ENCODE peak calls at places on chromosomes 4 and X, in seven cellular contexts. One of them, this sample, is unnamed.

GRCh38 chr4:4334798-4335520 is 44.9 kb downstream of the ZBTB49 start:
- DNase-seq in cardiac fibroblast: peak; percentile 62
- DNase-seq in tibial artery: no peak
- DNase-seq in nephron progenitor cell: peak; percentile 69
- DNase-seq in stimulated activated naive CD4-positive, alpha-beta T cell treated with Interleukin-2 at 50 U/mL for 16 hours: peak; percentile 66
- DNase-seq in stimulated activated CD4-positive, alpha-beta T cell treated with anti-CD3 and anti-CD28 coated beads, Interleukin-12 subunit alpha, Interleukin-12 subunit beta, amount 100 ng/mL, for 4 hours: peak; percentile 65
- DNase-seq in astrocyte of the cerebellum: peak; percentile 4
- DNase-seq in this sample: peak; percentile 68

GRCh38 chrX:115579327-115579726 is 18.4 kb downstream of the PLS3 start:
- DNase-seq in cardiac fibroblast: no peak
- DNase-seq in tibial artery: no peak
- DNase-seq in nephron progenitor cell: no peak
- DNase-seq in stimulated activated naive CD4-positive, alpha-beta T cell treated with Interleukin-2 at 50 U/mL for 16 hours: no peak
- DNase-seq in stimulated activated CD4-positive, alpha-beta T cell treated with anti-CD3 and anti-CD28 coated beads, Interleukin-12 subunit alpha, Interleukin-12 subunit beta, amount 100 ng/mL, for 4 hours: no peak
- DNase-seq in astrocyte of the cerebellum: no peak
- DNase-seq in this sample: no peak

GRCh38 chr4:13484749-13485345 is 707 bp upstream of the RAB28 start:
- DNase-seq in cardiac fibroblast: peak; percentile 55
- DNase-seq in tibial artery: no peak
- DNase-seq in nephron progenitor cell: no peak
- DNase-seq in stimulated activated naive CD4-positive, alpha-beta T cell treated with Interleukin-2 at 50 U/mL for 16 hours: no peak
- DNase-seq in stimulated activated CD4-positive, alpha-beta T cell treated with anti-CD3 and anti-CD28 coated beads, Interleukin-12 subunit alpha, Interleukin-12 subunit beta, amount 100 ng/mL, for 4 hours: no peak
- DNase-seq in astrocyte of the cerebellum: no peak
- DNase-seq in this sample: peak; percentile 57

GRCh38 chr4:161256716-161257115 is 907.1 kb downstream of the FSTL5 start:
- DNase-seq in cardiac fibroblast: no peak
- DNase-seq in tibial artery: no peak
- DNase-seq in nephron progenitor cell: no peak
- DNase-seq in stimulated activated naive CD4-positive, alpha-beta T cell treated with Interleukin-2 at 50 U/mL for 16 hours: no peak
- DNase-seq in stimulated activated CD4-positive, alpha-beta T cell treated with anti-CD3 and anti-CD28 coated beads, Interleukin-12 subunit alpha, Interleukin-12 subunit beta, amount 100 ng/mL, for 4 hours: no peak
- DNase-seq in astrocyte of the cerebellum: no peak
- DNase-seq in this sample: peak; percentile 41

GRCh38 chr4:124863039-124863545 is 150.6 kb upstream of the ANKRD50 start:
- DNase-seq in cardiac fibroblast: peak; percentile 20
- DNase-seq in tibial artery: no peak
- DNase-seq in nephron progenitor cell: no peak
- DNase-seq in stimulated activated naive CD4-positive, alpha-beta T cell treated with Interleukin-2 at 50 U/mL for 16 hours: no peak
- DNase-seq in stimulated activated CD4-positive, alpha-beta T cell treated with anti-CD3 and anti-CD28 coated beads, Interleukin-12 subunit alpha, Interleukin-12 subunit beta, amount 100 ng/mL, for 4 hours: no peak
- DNase-seq in astrocyte of the cerebellum: no peak
- DNase-seq in this sample: no peak

GRCh38 chr4:144343143-144343755 is 202.7 kb upstream of the GYPA start:
- DNase-seq in cardiac fibroblast: no peak
- DNase-seq in tibial artery: no peak
- DNase-seq in nephron progenitor cell: no peak
- DNase-seq in stimulated activated naive CD4-positive, alpha-beta T cell treated with Interleukin-2 at 50 U/mL for 16 hours: no peak
- DNase-seq in stimulated activated CD4-positive, alpha-beta T cell treated with anti-CD3 and anti-CD28 coated beads, Interleukin-12 subunit alpha, Interleukin-12 subunit beta, amount 100 ng/mL, for 4 hours: no peak
- DNase-seq in astrocyte of the cerebellum: no peak
- DNase-seq in this sample: no peak

GRCh38 chr4:48651869-48652447 is 128.1 kb downstream of the FRYL start:
- DNase-seq in cardiac fibroblast: peak; percentile 64
- DNase-seq in tibial artery: no peak
- DNase-seq in nephron progenitor cell: no peak
- DNase-seq in stimulated activated naive CD4-positive, alpha-beta T cell treated with Interleukin-2 at 50 U/mL for 16 hours: no peak
- DNase-seq in stimulated activated CD4-positive, alpha-beta T cell treated with anti-CD3 and anti-CD28 coated beads, Interleukin-12 subunit alpha, Interleukin-12 subunit beta, amount 100 ng/mL, for 4 hours: no peak
- DNase-seq in astrocyte of the cerebellum: peak; percentile 11
- DNase-seq in this sample: no peak

GRCh38 chr4:30776451-30776850 is 56.3 kb downstream of the PCDH7 start:
- DNase-seq in cardiac fibroblast: no peak
- DNase-seq in tibial artery: no peak
- DNase-seq in nephron progenitor cell: no peak
- DNase-seq in stimulated activated naive CD4-positive, alpha-beta T cell treated with Interleukin-2 at 50 U/mL for 16 hours: no peak
- DNase-seq in stimulated activated CD4-positive, alpha-beta T cell treated with anti-CD3 and anti-CD28 coated beads, Interleukin-12 subunit alpha, Interleukin-12 subunit beta, amount 100 ng/mL, for 4 hours: no peak
- DNase-seq in astrocyte of the cerebellum: no peak
- DNase-seq in this sample: no peak

GRCh38 chr4:71456841-71457240 is 118.0 kb downstream of the SLC4A4 start:
- DNase-seq in cardiac fibroblast: peak; percentile 89
- DNase-seq in tibial artery: no peak
- DNase-seq in nephron progenitor cell: no peak
- DNase-seq in stimulated activated naive CD4-positive, alpha-beta T cell treated with Interleukin-2 at 50 U/mL for 16 hours: no peak
- DNase-seq in stimulated activated CD4-positive, alpha-beta T cell treated with anti-CD3 and anti-CD28 coated beads, Interleukin-12 subunit alpha, Interleukin-12 subunit beta, amount 100 ng/mL, for 4 hours: no peak
- DNase-seq in astrocyte of the cerebellum: no peak
- DNase-seq in this sample: peak; percentile 36

GRCh38 chr4:11698846-11699590 is 270.3 kb upstream of the HS3ST1 start:
- DNase-seq in cardiac fibroblast: peak; percentile 65
- DNase-seq in tibial artery: no peak
- DNase-seq in nephron progenitor cell: no peak
- DNase-seq in stimulated activated naive CD4-positive, alpha-beta T cell treated with Interleukin-2 at 50 U/mL for 16 hours: no peak
- DNase-seq in stimulated activated CD4-positive, alpha-beta T cell treated with anti-CD3 and anti-CD28 coated beads, Interleukin-12 subunit alpha, Interleukin-12 subunit beta, amount 100 ng/mL, for 4 hours: no peak
- DNase-seq in astrocyte of the cerebellum: peak; percentile 32
- DNase-seq in this sample: peak; percentile 25

GRCh38 chr4:51830146-51830545 is 12.8 kb upstream of the DCUN1D4 start:
- DNase-seq in cardiac fibroblast: no peak
- DNase-seq in tibial artery: no peak
- DNase-seq in nephron progenitor cell: no peak
- DNase-seq in stimulated activated naive CD4-positive, alpha-beta T cell treated with Interleukin-2 at 50 U/mL for 16 hours: no peak
- DNase-seq in stimulated activated CD4-positive, alpha-beta T cell treated with anti-CD3 and anti-CD28 coated beads, Interleukin-12 subunit alpha, Interleukin-12 subunit beta, amount 100 ng/mL, for 4 hours: no peak
- DNase-seq in astrocyte of the cerebellum: no peak
- DNase-seq in this sample: no peak

GRCh38 chr4:149161247-149161646 is 654.4 kb downstream of the IQCM start:
- DNase-seq in cardiac fibroblast: peak; percentile 70
- DNase-seq in tibial artery: no peak
- DNase-seq in nephron progenitor cell: no peak
- DNase-seq in stimulated activated naive CD4-positive, alpha-beta T cell treated with Interleukin-2 at 50 U/mL for 16 hours: no peak
- DNase-seq in stimulated activated CD4-positive, alpha-beta T cell treated with anti-CD3 and anti-CD28 coated beads, Interleukin-12 subunit alpha, Interleukin-12 subunit beta, amount 100 ng/mL, for 4 hours: no peak
- DNase-seq in astrocyte of the cerebellum: no peak
- DNase-seq in this sample: peak; percentile 50

GRCh38 chr4:94488667-94489066 is 36.9 kb downstream of the PDLIM5 start:
- DNase-seq in cardiac fibroblast: peak; percentile 66
- DNase-seq in tibial artery: no peak
- DNase-seq in nephron progenitor cell: no peak
- DNase-seq in stimulated activated naive CD4-positive, alpha-beta T cell treated with Interleukin-2 at 50 U/mL for 16 hours: no peak
- DNase-seq in stimulated activated CD4-positive, alpha-beta T cell treated with anti-CD3 and anti-CD28 coated beads, Interleukin-12 subunit alpha, Interleukin-12 subunit beta, amount 100 ng/mL, for 4 hours: no peak
- DNase-seq in astrocyte of the cerebellum: peak; percentile 18
- DNase-seq in this sample: peak; percentile 48

This sample was measured in choroid plexus epithelial cell.